ENCODE peak calls at places on chromosomes 7 and 10, in eight cellular contexts. O is fibroblast of mammary gland, G is NCI-H1417, S is WERI-Rb-1, I is sigmoid colon, V is fibroblast of gingiva, E is uterus, L is Panc1. F is an unnamed sample.

GRCh38 chr10:73744690-73744994 is 470 bp downstream of the SEC24C start:
- DNase-seq in S (peak), I (peak), L (no peak), O (peak), E (no peak), G (peak), V (peak), F (peak)

GRCh38 chr7:130996205-130996840 is 262.3 kb upstream of the KLF14 start:
- DNase-seq in I (no peak), S (no peak), V (peak), O (peak), L (no peak), G (no peak), E (no peak), F (peak)

GRCh38 chr10:126060232-126060935 is 164.0 kb downstream of the FANK1 start:
- DNase-seq in I (no peak), G (peak), E (no peak), S (no peak), V (peak), L (peak), O (peak), F (no peak)

GRCh38 chr7:47901542-47901941 is 46.7 kb downstream of the PKD1L1 start:
- DNase-seq in L (peak), E (no peak), V (peak), S (no peak), O (peak), I (no peak), G (no peak), F (no peak)

GRCh38 chr10:14648042-14648765 is 126.5 kb downstream of the FAM107B start:
- DNase-seq in E (peak), L (no peak), V (peak), G (peak), O (peak), I (peak), S (peak), F (peak)

GRCh38 chr10:97196213-97197029 is 10.7 kb upstream of the SLIT1 start:
- DNase-seq in L (peak), O (peak), I (peak), V (peak), G (peak), E (no peak), S (peak), F (peak)

GRCh38 chr10:48658243-48658888 is 26.3 kb upstream of the WDFY4 start:
- DNase-seq in V (peak), S (peak), O (peak), E (peak), I (peak), G (peak), L (peak), F (peak)

GRCh38 chr10:132698211-132698751 is 87.7 kb downstream of the NKX6-2 start:
- DNase-seq in S (no peak), O (no peak), L (no peak), G (no peak), I (peak), E (no peak), V (no peak), F (no peak)

GRCh38 chr10:126133906-126134703 is 237.7 kb downstream of the FANK1 start:
- DNase-seq in I (no peak), S (no peak), E (no peak), O (peak), L (peak), G (no peak), V (peak), F (no peak)

GRCh38 chr10:6737758-6738463 is 157.8 kb upstream of the PRKCQ start:
- DNase-seq in V (peak), S (no peak), E (no peak), G (no peak), O (peak), L (no peak), I (no peak), F (no peak)

GRCh38 chr7:46146454-46147255 is 225.6 kb upstream of the IGFBP3 start:
- DNase-seq in E (no peak), S (no peak), I (no peak), L (no peak), O (peak), G (no peak), V (peak), F (no peak)

GRCh38 chr7:23470290-23471089 is at the start of gene IGF2BP3:
- DNase-seq in E (no peak), V (peak), S (peak), L (peak), O (peak), G (peak), I (no peak), F (peak)

GRCh38 chr7:27175626-27176342 is 1.7 kb upstream of the HOXA10 start:
- DNase-seq in O (no peak), I (peak), E (peak), L (no peak), S (peak), G (no peak), V (no peak), F (no peak)

GRCh38 chr7:71479231-71479630 is 347.3 kb downstream of the GALNT17 start:
- DNase-seq in V (no peak), S (no peak), O (no peak), I (no peak), G (peak), L (no peak), E (no peak), F (peak)

GRCh38 chr10:50490244-50490643 is 133.5 kb downstream of the SGMS1 start:
- DNase-seq in I (no peak), V (no peak), G (no peak), S (no peak), L (no peak), E (no peak), O (no peak), F (no peak)

GRCh38 chr10:60206735-60207134 is 182.9 kb downstream of the ANK3 start:
- DNase-seq in V (no peak), O (peak), S (no peak), G (no peak), E (peak), L (no peak), I (no peak), F (no peak)

GRCh38 chr10:112899396-112900065 is 50.5 kb upstream of the TCF7L2 start:
- DNase-seq in E (no peak), O (no peak), I (no peak), G (no peak), S (no peak), L (no peak), V (no peak), F (no peak)

GRCh38 chr7:117014673-117015133 is 61.4 kb downstream of the ST7 start:
- DNase-seq in E (peak), S (no peak), O (peak), L (no peak), G (peak), V (no peak), I (peak), F (peak)

GRCh38 chr10:24446739-24447138 is 237.8 kb downstream of the KIAA1217 start:
- DNase-seq in G (no peak), L (no peak), I (no peak), V (peak), S (no peak), O (peak), E (no peak), F (no peak)

GRCh38 chr10:33001908-33002492 is 44.0 kb upstream of the ITGB1 start:
- DNase-seq in S (no peak), G (no peak), E (no peak), I (no peak), O (peak), V (no peak), L (no peak), F (no peak)

GRCh38 chr10:102629661-102630614 is 14.3 kb upstream of the TRIM8 start:
- DNase-seq in G (no peak), L (no peak), O (peak), S (peak), V (peak), I (peak), E (no peak), F (no peak)

GRCh38 chr7:117674617-117675016 is 194.8 kb downstream of the CFTR start:
- DNase-seq in S (no peak), I (no peak), O (no peak), G (no peak), E (no peak), V (no peak), L (no peak), F (no peak)

GRCh38 chr10:88505680-88506215 is 77.4 kb downstream of the RNLS start:
- DNase-seq in G (no peak), E (no peak), L (no peak), I (no peak), V (no peak), O (no peak), S (no peak), F (no peak)

GRCh38 chr7:75981450-75982305 is 12.7 kb downstream of the TMEM120A start:
- DNase-seq in E (no peak), L (no peak), I (peak), O (no peak), G (no peak), S (no peak), V (no peak), F (no peak)

GRCh38 chr7:128902761-128903585 is 7.5 kb downstream of the KCP start:
- DNase-seq in I (peak), L (peak), S (no peak), O (peak), V (no peak), E (no peak), G (no peak), F (no peak)

GRCh38 chr10:124741922-124742417 is 2.2 kb downstream of the FAM53B start:
- DNase-seq in G (peak), E (peak), V (no peak), L (no peak), O (no peak), I (peak), S (no peak), F (peak)

GRCh38 chr10:46020871-46021553 is 9.4 kb downstream of the NCOA4 start:
- DNase-seq in L (no peak), V (peak), G (no peak), S (no peak), O (peak), E (no peak), I (no peak), F (no peak)

GRCh38 chr10:24993237-24993958 is 22.6 kb downstream of the ENKUR start:
- DNase-seq in E (no peak), S (no peak), V (no peak), L (no peak), O (no peak), G (peak), I (no peak), F (no peak)

GRCh38 chr7:102286237-102287081 is at the start of gene SH2B2:
- DNase-seq in E (peak), I (peak), V (peak), G (peak), L (no peak), O (peak), S (peak), F (peak)

GRCh38 chr7:45699726-45700390 is 125.7 kb downstream of the ADCY1 start:
- DNase-seq in E (peak), G (no peak), L (no peak), S (no peak), V (no peak), O (no peak), I (no peak), F (no peak)

F was measured in NCI-H69.